ENCODE peak calls at places on chromosomes 5 and 9, in five cellular contexts. G is Panc1, R is DND-41, W is heart left ventricle, V is aorta. T is an unnamed sample.

GRCh38 chr9:72943844-72944462 is 8.9 kb downstream of the ALDH1A1 start:
- ATAC-seq in G (no peak), R (no peak), W (no peak), V (no peak), T (no peak)

GRCh38 chr9:82431121-82431520 is 442.5 kb downstream of the SPATA31D1 start:
- ATAC-seq in G (no peak), R (no peak), W (no peak), V (no peak), T (no peak)

GRCh38 chr5:110899566-110900412 is 161.0 kb downstream of the SLC25A46 start:
- ATAC-seq in G (no peak), R (no peak), W (no peak), V (no peak), T (no peak)

GRCh38 chr5:100576217-100576751 is 41.1 kb downstream of the FAM174A start:
- ATAC-seq in G (no peak), R (no peak), W (peak), V (no peak), T (no peak)

GRCh38 chr9:69452110-69452780 is 127.2 kb downstream of the ENTREP1 start:
- ATAC-seq in G (no peak), R (no peak), W (no peak), V (no peak), T (no peak)

GRCh38 chr5:111069839-111070238 is 1.7 kb upstream of the TSLP start:
- ATAC-seq in G (no peak), R (no peak), W (no peak), V (no peak), T (no peak)

GRCh38 chr9:1837453-1838084 is 177.6 kb upstream of the SMARCA2 start:
- ATAC-seq in G (no peak), R (no peak), W (no peak), V (no peak), T (no peak)

GRCh38 chr9:111348821-111349271 is 18.8 kb upstream of the OR2K2 start:
- ATAC-seq in G (peak), R (no peak), W (no peak), V (peak), T (no peak)

GRCh38 chr5:133520062-133520461 is 92.3 kb downstream of the FSTL4 start:
- ATAC-seq in G (no peak), R (no peak), W (no peak), V (no peak), T (no peak)

GRCh38 chr9:17928768-17929167 is 349.9 kb downstream of the SH3GL2 start:
- ATAC-seq in G (no peak), R (no peak), W (no peak), V (no peak), T (no peak)

GRCh38 chr5:151221574-151221973 is 2.3 kb downstream of the CCDC69 start:
- ATAC-seq in G (no peak), R (no peak), W (no peak), V (peak), T (no peak)

GRCh38 chr5:151617841-151618710 is 26.9 kb upstream of the FAT2 start:
- ATAC-seq in G (peak), R (no peak), W (no peak), V (no peak), T (no peak)

GRCh38 chr5:153831976-153832375 is 206.7 kb downstream of the FAM114A2 start:
- ATAC-seq in G (no peak), R (peak), W (no peak), V (no peak), T (no peak)

GRCh38 chr5:150203832-150204587 is 14.1 kb downstream of the SLC6A7 start:
- ATAC-seq in G (no peak), R (no peak), W (no peak), V (no peak), T (no peak)

GRCh38 chr5:92208265-92208664 is 825.1 kb upstream of the ARRDC3 start:
- ATAC-seq in G (no peak), R (no peak), W (no peak), V (no peak), T (no peak)

GRCh38 chr5:138778234-138778633 is 25.0 kb downstream of the CTNNA1 start:
- ATAC-seq in G (no peak), R (no peak), W (no peak), V (no peak), T (no peak)

GRCh38 chr9:4489562-4489918 is 728 bp upstream of the SLC1A1 start:
- ATAC-seq in G (peak), R (no peak), W (peak), V (peak), T (peak)

GRCh38 chr9:33426843-33427293 is 20.5 kb downstream of the AQP3 start:
- ATAC-seq in G (peak), R (no peak), W (no peak), V (peak), T (no peak)

GRCh38 chr9:5321058-5321457 is 16.5 kb upstream of the RLN2 start:
- ATAC-seq in G (no peak), R (peak), W (no peak), V (no peak), T (no peak)

DNA sequence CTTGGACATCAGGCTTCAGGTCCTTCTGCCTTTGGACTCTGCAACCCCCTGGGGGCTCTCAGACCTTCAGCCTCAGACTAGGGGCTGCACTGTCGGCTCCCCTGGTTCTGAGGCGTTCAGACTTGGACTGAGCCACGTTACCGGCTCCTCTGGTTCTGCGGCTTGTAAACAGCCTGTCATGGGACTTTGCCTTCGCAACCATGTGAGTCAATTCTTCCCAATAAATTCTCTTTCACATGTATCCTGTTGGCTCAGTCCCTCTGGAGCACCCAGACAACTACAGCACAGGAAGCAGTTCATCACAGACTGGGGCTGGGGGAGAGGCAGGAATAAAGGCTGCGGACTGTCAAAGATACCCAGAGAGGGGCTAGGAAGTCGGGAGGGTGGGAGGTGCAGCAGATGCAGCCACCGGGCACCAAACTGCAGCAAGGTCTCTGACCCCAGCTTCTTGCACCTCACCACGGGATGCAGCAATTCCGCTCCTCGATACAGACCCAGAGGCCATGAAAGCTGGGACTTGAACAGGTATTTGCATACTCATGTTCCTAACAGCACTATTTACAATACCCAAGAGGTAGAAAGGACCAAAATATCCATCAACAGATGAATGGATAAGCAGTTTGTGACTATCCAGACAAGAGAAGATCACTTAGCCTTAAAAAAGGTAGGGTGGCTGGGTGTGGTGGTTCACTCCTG is 100.8 kb downstream of the COL23A1 start:
- ATAC-seq in G (no peak), R (no peak), W (no peak), V (no peak), T (no peak)
- H3K4me3 ChIP-seq in G (no peak), R (no peak), W (no peak), V (no peak), T (no peak)

GRCh38 chr5:136079195-136079985 is 50.6 kb downstream of the TGFBI start:
- ATAC-seq in G (no peak), R (no peak), W (no peak), V (no peak), T (no peak)

GRCh38 chr5:136080483-136081180 is 51.8 kb downstream of the TGFBI start:
- ATAC-seq in G (no peak), R (no peak), W (peak), V (peak), T (peak)

GRCh38 chr5:136080113-136080482 is 51.3 kb downstream of the TGFBI start:
- ATAC-seq in G (no peak), R (no peak), W (no peak), V (peak), T (peak)

GRCh38 chr5:136082390-136083193 is 50.1 kb upstream of the SMAD5 start:
- ATAC-seq in G (peak), R (peak), W (peak), V (peak), T (no peak)

DNA sequence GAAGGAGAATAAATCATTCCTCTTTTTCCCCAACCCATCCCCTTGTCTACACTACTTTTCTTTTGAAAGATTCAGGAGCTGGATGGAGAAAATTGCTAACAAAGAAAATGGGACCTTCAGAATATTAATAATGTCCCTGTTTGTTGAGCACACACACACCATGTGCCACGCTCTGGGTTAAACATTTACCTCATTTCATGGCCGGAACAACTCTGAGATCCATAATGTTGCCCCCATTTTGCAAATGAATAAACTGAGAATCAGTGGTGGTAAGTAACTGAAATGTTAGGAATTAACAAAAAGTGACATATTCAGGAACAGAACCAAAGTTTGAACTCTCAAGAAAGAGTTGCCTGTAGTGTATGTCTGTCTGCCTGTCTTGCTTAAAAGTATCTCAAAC is 51.5 kb upstream of the SMAD5 start:
- ATAC-seq in G (no peak), R (no peak), W (no peak), V (no peak), T (no peak)
- H3K4me3 ChIP-seq in G (no peak), R (no peak), W (no peak), V (no peak), T (peak)

GRCh38 chr9:107485451-107486043 is 4.0 kb downstream of the KLF4 start:
- ATAC-seq in G (no peak), R (no peak), W (no peak), V (no peak), T (no peak)
- H3K4me3 ChIP-seq in G (peak), R (no peak), W (peak), V (no peak), T (peak)

DNA sequence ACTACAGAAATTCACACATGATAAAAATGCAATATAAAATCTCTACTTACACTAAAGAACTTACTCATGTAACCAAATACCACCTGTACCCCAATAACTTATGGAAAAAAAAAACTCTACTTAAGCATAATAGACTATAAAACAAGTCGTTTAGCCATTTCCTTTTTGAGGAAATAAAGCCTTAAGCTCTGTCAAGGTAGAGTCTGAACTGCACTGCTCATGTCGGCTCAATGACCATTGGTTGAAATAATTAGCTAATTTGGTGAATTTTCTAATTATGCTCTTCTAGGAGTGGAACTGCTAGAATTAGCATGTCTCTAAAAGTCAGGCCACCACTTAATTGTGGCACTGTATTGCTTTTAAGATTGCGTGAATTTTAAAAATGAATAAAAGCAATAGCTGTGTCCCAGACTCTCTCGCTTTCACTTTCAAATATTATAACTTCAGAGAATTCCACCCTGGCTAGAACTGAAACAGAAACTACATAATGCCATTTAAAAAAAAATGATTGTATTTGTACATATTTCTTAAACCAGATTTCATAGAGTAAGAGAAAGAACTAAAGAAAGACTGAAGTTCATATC is 113.0 kb upstream of the PCA3 start:
- ATAC-seq in G (no peak), R (peak), W (peak), V (no peak), T (no peak)
- H3K4me3 ChIP-seq in G (no peak), R (no peak), W (peak), V (no peak), T (peak)

GRCh38 chr9:122126340-122127333 is 32.9 kb downstream of the NDUFA8 start:
- ATAC-seq in G (no peak), R (no peak), W (no peak), V (no peak), T (no peak)
- H3K4me3 ChIP-seq in G (peak), R (no peak), W (peak), V (no peak), T (peak)